ENCODE peak calls at places on chromosomes 6 and 20, in eight cellular contexts. P is fibroblast of pulmonary artery; M is MCF 10A; A is activated naive CD4-positive, alpha-beta T cell treated with anti-CD3 and anti-CD28 coated beads for 36 hours; I is ovary; Q is pancreas; H is fibroblast of mammary gland; S is PC-9. G is an unnamed sample.

GRCh38 chr6:149723771-149724417 is 6.0 kb upstream of the LATS1 start:
- DNase-seq in H (peak), S (peak), Q (peak), M (peak), P (peak), I (no peak), A (peak), G (peak)

GRCh38 chr6:133906050-133906449 is 17.1 kb downstream of the TCF21 start:
- DNase-seq in H (no peak), M (no peak), A (no peak), S (no peak), Q (no peak), I (no peak), P (peak), G (no peak)

GRCh38 chr20:60900581-60900980 is 351.5 kb upstream of the CDH4 start:
- DNase-seq in P (no peak), H (no peak), M (no peak), S (no peak), Q (no peak), I (no peak), A (no peak), G (no peak)

GRCh38 chr6:5045417-5045816 is 39.7 kb upstream of the PPP1R3G start:
- DNase-seq in M (no peak), P (no peak), S (no peak), H (no peak), A (no peak), Q (no peak), I (no peak), G (no peak)

GRCh38 chr6:78863576-78863975 is 3.8 kb upstream of the IRAK1BP1 start:
- DNase-seq in Q (no peak), H (no peak), S (no peak), M (no peak), I (no peak), A (no peak), P (no peak), G (no peak)

GRCh38 chr20:16922834-16923233 is 174.7 kb downstream of the OTOR start:
- DNase-seq in M (peak), I (no peak), Q (no peak), H (peak), S (peak), A (no peak), P (peak), G (no peak)

GRCh38 chr6:163309491-163310026 is 105.0 kb upstream of the QKI start:
- DNase-seq in S (peak), I (no peak), H (peak), P (peak), A (no peak), M (peak), Q (no peak), G (no peak)

GRCh38 chr6:42783177-42783875 is 1.5 kb downstream of the BICRAL start:
- DNase-seq in M (peak), H (peak), Q (peak), S (no peak), I (peak), A (peak), P (peak), G (peak)

GRCh38 chr6:115216835-115217234 is 843.9 kb downstream of the FRK start:
- DNase-seq in I (no peak), A (no peak), S (no peak), P (no peak), Q (no peak), H (no peak), M (no peak), G (no peak)

GRCh38 chr6:25179051-25179778 is 100.0 kb upstream of the CARMIL1 start:
- DNase-seq in S (no peak), Q (no peak), I (no peak), M (no peak), P (peak), H (peak), A (no peak), G (no peak)